ENCODE peak calls at places on chromosomes 5 and 9, in eight cellular contexts. E, G, A, B, U, Y, Q and R are unnamed samples.

GRCh38 chr9:123419091-123419490 is 63.1 kb downstream of the CRB2 start:
- DNase-seq in G (no peak), U (no peak), E (no peak), A (peak), Q (peak), B (peak), Y (no peak), R (no peak)

GRCh38 chr5:5467737-5468136 is 45.3 kb downstream of the ICE1 start:
- DNase-seq in E (peak), U (no peak), G (no peak), B (no peak), Y (peak), A (no peak), Q (no peak), R (no peak)

GRCh38 chr9:99919930-99920329 is 13.5 kb downstream of the STX17 start:
- DNase-seq in A (no peak), G (no peak), Y (no peak), B (no peak), Q (no peak), U (no peak), E (no peak), R (no peak)

GRCh38 chr5:90802695-90803317 is 244.2 kb downstream of the ADGRV1 start:
- DNase-seq in U (peak), E (peak), Q (no peak), A (no peak), Y (peak), G (peak), B (no peak), R (no peak)

GRCh38 chr5:172756764-172757393 is 14.1 kb downstream of the DUSP1 start:
- DNase-seq in B (peak), Y (no peak), G (no peak), A (no peak), E (no peak), U (no peak), Q (no peak), R (no peak)

GRCh38 chr5:135608761-135609443 is 30.1 kb upstream of the CXCL14 start:
- DNase-seq in G (no peak), Y (no peak), Q (no peak), E (no peak), A (no peak), U (no peak), B (no peak), R (peak)

GRCh38 chr9:3875371-3876132 is 349.8 kb upstream of the RFX3 start:
- DNase-seq in U (no peak), Y (peak), B (no peak), E (peak), Q (no peak), G (no peak), A (no peak), R (no peak)

GRCh38 chr9:136385015-136385414 is 11.5 kb upstream of the CARD9 start:
- DNase-seq in G (no peak), A (no peak), B (no peak), Q (no peak), U (no peak), Y (no peak), E (no peak), R (no peak)

GRCh38 chr5:126695081-126695480 is 81.9 kb upstream of the LMNB1 start:
- DNase-seq in Q (no peak), E (peak), B (no peak), U (no peak), A (no peak), G (no peak), Y (no peak), R (no peak)

GRCh38 chr5:5492087-5492933 is 69.8 kb downstream of the ICE1 start:
- DNase-seq in Q (no peak), B (no peak), G (peak), Y (peak), U (peak), A (no peak), E (peak), R (no peak)

GRCh38 chr5:154523704-154524103 is 45.7 kb upstream of the HAND1 start:
- DNase-seq in G (peak), U (peak), A (no peak), Y (peak), E (peak), Q (no peak), B (no peak), R (no peak)

GRCh38 chr5:124162782-124163532 is 583.5 kb downstream of the ZNF608 start:
- DNase-seq in Q (no peak), A (no peak), G (peak), B (peak), Y (peak), E (peak), U (peak), R (no peak)

GRCh38 chr5:161676109-161676508 is 9.4 kb upstream of the GABRA6 start:
- DNase-seq in A (no peak), U (no peak), B (no peak), E (no peak), Y (no peak), Q (no peak), G (peak), R (no peak)

GRCh38 chr5:123844873-123845272 is 332.9 kb downstream of the CSNK1G3 start:
- DNase-seq in G (no peak), U (no peak), E (peak), Y (peak), B (no peak), Q (no peak), A (no peak), R (no peak)

GRCh38 chr5:156240414-156240813 is 86.5 kb upstream of the SGCD start:
- DNase-seq in E (no peak), U (no peak), Q (no peak), G (no peak), A (no peak), Y (no peak), B (no peak), R (no peak)

GRCh38 chr5:146425023-146425422 is 22.1 kb upstream of the TCERG1 start:
- DNase-seq in E (no peak), B (no peak), Q (no peak), A (no peak), U (no peak), G (no peak), Y (no peak), R (no peak)

GRCh38 chr5:152560508-152561137 is 155.5 kb upstream of the NMUR2 start:
- DNase-seq in Y (peak), A (peak), Q (peak), G (peak), U (peak), E (peak), B (peak), R (no peak)

DNA sequence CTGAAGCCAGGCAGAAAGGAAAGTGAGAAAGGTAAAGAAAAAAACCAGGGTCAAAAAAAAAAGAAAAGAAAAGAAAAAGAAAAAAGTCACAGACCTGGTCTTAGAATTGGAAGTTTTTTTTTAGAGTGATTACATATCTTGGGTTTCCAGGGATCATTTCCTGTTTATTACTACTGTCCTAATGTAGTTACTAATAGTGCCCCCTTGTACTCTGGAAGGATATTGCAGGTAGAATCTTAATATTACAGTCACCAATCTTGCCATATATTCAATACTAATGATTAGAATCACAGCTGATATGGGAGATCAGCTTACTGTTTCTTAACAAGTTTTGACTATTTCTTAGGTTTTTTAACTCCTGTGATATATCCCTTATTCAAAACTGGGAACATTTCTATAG is 543.2 kb upstream of the CDH6 start:
- DNase-seq in Y (no peak), Q (no peak), B (no peak), G (no peak), A (no peak), U (no peak), E (no peak), R (no peak)
- TF ChIP-seq CTCF in Y (no peak), Q (no peak), B (no peak), G (no peak), A (no peak), U (no peak), E (no peak), R (no peak)

GRCh38 chr9:117488659-117489058 is 73.8 kb upstream of the ASTN2 start:
- DNase-seq in B (no peak), G (no peak), U (no peak), E (no peak), Y (no peak), Q (no peak), A (no peak), R (no peak)
- H3K4me3 ChIP-seq in B (no peak), G (no peak), U (no peak), E (no peak), Y (no peak), Q (no peak), A (no peak), R (no peak)

DNA sequence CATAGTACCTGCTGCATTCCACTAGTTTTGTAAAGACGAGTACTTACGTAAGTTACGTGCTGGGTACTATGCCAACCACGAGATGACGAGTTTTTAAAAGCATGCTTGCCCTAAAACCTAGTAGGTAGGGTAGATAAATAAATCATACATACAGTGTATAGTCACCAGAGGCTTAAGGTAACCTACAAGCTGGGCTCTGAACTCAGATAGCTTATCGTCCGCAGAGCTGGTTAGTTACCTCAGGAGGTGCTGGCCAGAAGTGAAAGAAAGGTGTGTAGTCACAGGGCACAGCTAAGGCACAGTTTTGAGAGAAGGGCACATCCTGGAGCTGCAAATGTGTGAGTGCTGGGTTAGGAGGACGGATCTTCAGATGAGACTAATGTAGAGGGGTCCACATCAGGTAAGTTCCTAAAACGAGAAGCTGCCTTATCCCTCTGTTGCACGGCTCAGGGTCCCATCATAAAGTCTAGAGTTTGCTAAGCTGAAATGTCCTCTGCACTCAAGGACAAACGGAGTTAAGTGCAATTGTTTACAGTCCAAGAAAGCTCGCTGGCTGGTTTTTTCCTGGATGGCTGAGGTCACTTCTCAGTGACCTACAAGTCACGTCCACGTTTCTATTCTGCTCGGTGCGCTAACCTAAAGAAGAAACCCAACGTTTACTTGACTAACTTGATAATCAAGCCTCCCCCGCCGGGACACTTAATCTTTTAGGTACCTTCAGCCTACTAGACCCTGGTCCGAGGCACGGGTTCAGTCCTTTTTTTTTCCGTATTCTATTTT is 1.1 kb upstream of the SNX24 start:
- DNase-seq in A (no peak), B (no peak), G (peak), Y (no peak), E (no peak), Q (no peak), U (no peak), R (no peak)
- H3K27ac ChIP-seq in A (peak), B (peak), G (peak), Y (no peak), E (peak), Q (peak), U (peak), R (peak)

DNA sequence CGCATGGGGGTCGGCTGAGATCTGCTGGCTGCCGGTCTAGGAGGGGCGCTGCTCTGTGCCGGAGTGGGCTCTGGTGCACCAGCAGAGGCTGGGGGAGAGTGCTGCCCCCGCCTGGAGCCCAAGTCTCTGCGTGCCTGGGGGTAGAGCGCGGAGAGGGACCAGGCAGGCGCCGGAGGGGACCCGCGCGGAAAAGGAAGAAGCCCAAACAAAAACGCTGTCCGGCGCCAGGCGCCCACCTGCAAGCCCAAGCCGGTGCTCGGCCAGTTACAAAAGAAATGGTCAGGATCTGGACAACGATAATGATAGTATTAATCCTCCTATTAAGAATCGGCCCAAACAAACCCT is 575 bp upstream of the S1PR3 start:
- DNase-seq in Y (no peak), E (no peak), B (no peak), A (no peak), U (no peak), G (peak), Q (no peak), R (no peak)
- TF ChIP-seq CTCF in Y (peak), E (peak), B (no peak), A (no peak), U (peak), G (peak), Q (no peak), R (no peak)

GRCh38 chr5:82327961-82328360 is 49.8 kb upstream of the RPS23 start:
- DNase-seq in E (peak), Q (no peak), B (no peak), A (no peak), G (no peak), U (no peak), Y (no peak), R (no peak)
- H3K4me3 ChIP-seq in E (no peak), Q (no peak), B (no peak), A (no peak), G (no peak), U (no peak), Y (no peak), R (no peak)

GRCh38 chr5:675111-675875 is 17.9 kb downstream of the TPPP start:
- DNase-seq in G (no peak), U (peak), Y (no peak), A (no peak), E (no peak), B (peak), Q (peak), R (peak)

GRCh38 chr5:676699-677076 is 16.5 kb downstream of the TPPP start:
- DNase-seq in B (peak), G (no peak), Y (no peak), E (no peak), U (no peak), A (no peak), Q (no peak), R (peak)

GRCh38 chr5:674630-675011 is 18.5 kb downstream of the TPPP start:
- DNase-seq in Q (peak), Y (no peak), G (no peak), A (no peak), B (no peak), E (no peak), U (peak), R (no peak)

GRCh38 chr5:675876-676698 is 17.1 kb downstream of the TPPP start:
- DNase-seq in U (no peak), Y (no peak), Q (peak), A (peak), G (no peak), E (no peak), B (peak), R (peak)

DNA sequence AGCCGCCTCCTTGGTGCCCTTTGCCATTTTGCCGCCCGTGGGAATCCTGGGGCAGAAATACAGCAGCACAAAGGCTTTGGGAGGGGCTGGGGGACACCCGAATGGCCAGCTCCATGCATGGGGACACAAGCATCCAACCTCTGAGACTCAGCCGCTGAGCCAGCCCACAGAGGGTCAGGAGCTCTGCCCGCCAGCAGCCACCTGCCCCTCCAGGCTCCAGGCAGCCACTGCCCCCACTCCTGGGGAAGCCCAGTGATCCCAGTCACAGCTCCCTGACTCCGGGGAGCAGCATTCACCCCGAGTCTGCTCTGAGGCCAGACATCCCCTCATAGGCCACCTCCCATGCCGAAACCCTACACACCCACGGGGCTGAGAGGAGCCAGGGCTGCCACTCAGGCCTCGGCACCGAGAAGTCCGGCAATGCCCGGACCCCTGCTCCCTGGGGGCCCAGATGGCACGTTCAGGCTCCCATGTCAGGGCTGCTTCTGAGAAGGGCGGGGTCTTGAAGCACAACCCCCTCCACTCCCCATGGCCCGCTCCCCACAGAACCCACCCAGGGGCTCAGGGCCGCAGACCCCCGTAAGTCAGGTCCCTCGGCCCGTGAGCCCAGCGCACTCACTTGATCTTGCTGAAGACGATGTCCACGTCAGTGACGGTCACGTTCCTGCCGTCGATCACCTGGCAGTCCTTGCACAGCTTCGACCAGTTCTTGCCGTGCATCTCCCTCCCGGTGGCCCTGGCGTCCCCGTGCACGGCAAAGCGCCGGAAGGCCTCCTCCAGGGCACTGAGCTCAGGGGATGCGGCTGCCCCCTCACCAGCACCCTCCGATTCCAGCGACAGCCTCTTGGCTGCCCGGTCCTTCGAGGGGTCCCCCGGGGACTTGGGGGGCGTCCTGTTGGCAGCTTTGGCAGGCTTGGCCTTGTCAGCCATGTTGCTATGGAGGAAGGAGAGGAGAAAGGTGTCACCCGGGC is 15.7 kb downstream of the TPPP start:
- DNase-seq in A (peak), G (peak), U (no peak), Q (peak), E (no peak), B (peak), Y (no peak), R (peak)
- H3K27ac ChIP-seq in A (no peak), G (no peak), U (no peak), Q (no peak), E (no peak), B (no peak), Y (no peak), R (no peak)

DNA sequence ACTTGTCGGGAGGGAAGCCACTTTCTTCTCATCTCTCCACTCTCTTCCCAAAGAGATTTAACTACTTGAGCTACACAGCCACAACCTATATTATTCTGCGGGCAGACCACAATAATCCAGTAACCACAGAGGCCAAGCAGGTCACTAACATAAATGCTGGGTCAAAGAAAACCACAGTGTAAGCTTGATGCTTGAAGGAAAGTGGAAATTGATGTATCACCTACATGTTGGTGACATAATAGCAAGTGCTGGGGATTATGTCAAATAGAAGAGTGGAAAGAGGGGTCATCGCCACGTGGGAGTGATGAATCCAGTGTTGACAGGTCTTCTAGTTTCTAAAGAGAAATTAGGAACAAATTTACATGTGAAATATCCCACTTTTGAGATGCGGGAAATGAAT is 40.9 kb downstream of the RFK start:
- DNase-seq in Y (no peak), U (no peak), B (no peak), E (peak), A (no peak), G (no peak), Q (no peak), R (no peak)
- TF ChIP-seq CTCF in Y (no peak), U (no peak), B (no peak), E (no peak), A (no peak), G (no peak), Q (no peak), R (no peak)

DNA sequence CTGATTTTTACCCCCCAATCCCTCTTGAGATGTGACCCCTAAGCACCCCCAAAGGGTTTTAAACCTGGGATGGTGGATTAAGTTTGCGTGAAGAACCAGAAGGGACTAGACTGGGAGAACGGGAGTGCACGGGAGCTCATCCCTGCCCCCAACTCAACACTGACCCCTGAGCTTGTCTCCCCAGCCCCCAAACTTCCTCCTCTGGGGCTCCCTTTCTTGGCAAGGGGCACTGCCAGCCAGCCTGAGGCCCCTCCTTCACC is 5.0 kb upstream of the SET start:
- DNase-seq in Q (no peak), U (no peak), A (no peak), Y (no peak), B (no peak), E (no peak), G (no peak), R (no peak)
- H3K4me3 ChIP-seq in Q (peak), U (peak), A (peak), Y (peak), B (peak), E (peak), G (peak), R (peak)

GRCh38 chr5:175683921-175684320 is 26.1 kb downstream of the HRH2 start:
- DNase-seq in A (no peak), B (peak), Y (no peak), G (no peak), U (no peak), Q (peak), E (no peak), R (no peak)

GRCh38 chr5:175681975-175682354 is 24.1 kb downstream of the HRH2 start:
- DNase-seq in U (no peak), Q (peak), B (peak), E (no peak), Y (no peak), A (no peak), G (no peak), R (no peak)

GRCh38 chr5:175683231-175683630 is 25.4 kb downstream of the HRH2 start:
- DNase-seq in Q (peak), U (no peak), G (no peak), B (peak), E (no peak), Y (no peak), A (no peak), R (no peak)

GRCh38 chr5:175681045-175681974 is 23.4 kb downstream of the HRH2 start:
- DNase-seq in A (peak), B (peak), E (no peak), Q (peak), U (no peak), Y (no peak), G (no peak), R (no peak)

GRCh38 chr5:175682664-175683063 is 24.8 kb downstream of the HRH2 start:
- DNase-seq in G (no peak), Q (peak), E (no peak), B (peak), A (no peak), Y (no peak), U (no peak), R (no peak)
- H3K27ac ChIP-seq in G (no peak), Q (no peak), E (no peak), B (no peak), A (peak), Y (no peak), U (peak), R (peak)